ENCODE peak calls at places on chromosomes 13 and 19, in ten cellular contexts. O, V, Q, H, M, W, P, A, L and J are unnamed samples.
A peak's percentile ranks its signal among the peaks of the same experiment; 100 is the strongest.

GRCh38 chr13:60617863-60618733 is 221.1 kb downstream of the TDRD3 start:
- DNase-seq in O (no peak), V (no peak), Q (no peak), H (no peak), M (no peak), W (no peak), P (no peak), A (no peak), L (no peak), J (peak; percentile 45)

GRCh38 chr19:322616-323015 is 22.0 kb downstream of the MIER2 start:
- DNase-seq in O (no peak), V (no peak), Q (no peak), H (no peak), M (no peak), W (no peak), P (no peak), A (no peak), L (no peak), J (no peak)

GRCh38 chr19:10747271-10747670 is 29.4 kb downstream of the DNM2 start:
- DNase-seq in O (no peak), V (no peak), Q (no peak), H (no peak), M (no peak), W (no peak), P (no peak), A (no peak), L (no peak), J (no peak)

GRCh38 chr13:114025432-114026127 is 51.7 kb upstream of the C13orf46 start:
- DNase-seq in O (no peak), V (no peak), Q (no peak), H (no peak), M (no peak), W (peak; percentile 28), P (no peak), A (no peak), L (no peak), J (no peak)

GRCh38 chr13:64314286-64314685 is 2898.6 kb upstream of the PCDH20 start:
- DNase-seq in O (no peak), V (no peak), Q (no peak), H (no peak), M (no peak), W (no peak), P (no peak), A (no peak), L (no peak), J (no peak)

GRCh38 chr13:112984954-112985802 is 16.2 kb downstream of the MCF2L start:
- DNase-seq in O (no peak), V (peak; percentile 2), Q (no peak), H (no peak), M (no peak), W (no peak), P (no peak), A (no peak), L (no peak), J (no peak)

GRCh38 chr19:6061420-6062130 is 48.7 kb downstream of the RFX2 start:
- DNase-seq in O (no peak), V (no peak), Q (peak; percentile 27), H (no peak), M (no peak), W (no peak), P (no peak), A (no peak), L (peak; percentile 45), J (no peak)

GRCh38 chr13:98941118-98941517 is 36.7 kb downstream of the DOCK9 start:
- DNase-seq in O (no peak), V (no peak), Q (no peak), H (no peak), M (no peak), W (no peak), P (no peak), A (no peak), L (no peak), J (no peak)

GRCh38 chr19:46634656-46635218 is 1.3 kb downstream of the GNG8 start:
- DNase-seq in O (no peak), V (peak; percentile 16), Q (no peak), H (no peak), M (no peak), W (no peak), P (peak; percentile 15), A (no peak), L (no peak), J (no peak)

GRCh38 chr19:32240316-32240715 is 105.1 kb upstream of the ZNF507 start:
- DNase-seq in O (no peak), V (no peak), Q (no peak), H (no peak), M (no peak), W (no peak), P (no peak), A (no peak), L (no peak), J (no peak)

GRCh38 chr13:93146584-93147292 is 79.9 kb upstream of the GPC6 start:
- DNase-seq in O (no peak), V (no peak), Q (no peak), H (no peak), M (no peak), W (no peak), P (no peak), A (no peak), L (no peak), J (peak; percentile 70)

GRCh38 chr13:98214008-98214643 is 37.1 kb upstream of the RNF113B start:
- DNase-seq in O (peak; percentile 9), V (no peak), Q (no peak), H (no peak), M (no peak), W (no peak), P (no peak), A (no peak), L (no peak), J (no peak)

GRCh38 chr13:104014803-104015645 is 948.8 kb upstream of the SLC10A2 start:
- DNase-seq in O (no peak), V (no peak), Q (no peak), H (no peak), M (no peak), W (no peak), P (no peak), A (no peak), L (no peak), J (peak; percentile 2)

GRCh38 chr13:98141938-98142426 is 912 bp upstream of the FARP1 start:
- DNase-seq in O (no peak), V (no peak), Q (peak; percentile 33), H (no peak), M (no peak), W (no peak), P (no peak), A (no peak), L (peak; percentile 52), J (no peak)